ENCODE peak calls at places on chromosome 5, in seven cellular contexts. One of them, this sample, is unnamed.

GRCh38 chr5:29796018-29796417 is 1397.5 kb upstream of the CDH6 start:
- DNase-seq in astrocyte: no peak
- DNase-seq in epithelial cell of prostate: no peak
- DNase-seq in CD8-positive, alpha-beta T cell: no peak
- DNase-seq in OCI-LY7: no peak
- DNase-seq in AG04450: no peak
- DNase-seq in GM23338: no peak
- DNase-seq in this sample: no peak

GRCh38 chr5:147998704-147999103 is 65.1 kb upstream of the SPINK5 start:
- DNase-seq in GM23338: no peak
- DNase-seq in AG04450: no peak
- DNase-seq in CD8-positive, alpha-beta T cell: no peak
- DNase-seq in epithelial cell of prostate: no peak
- DNase-seq in astrocyte: no peak
- DNase-seq in OCI-LY7: no peak
- DNase-seq in this sample: no peak

GRCh38 chr5:111320953-111321352 is 96.8 kb downstream of the CAMK4 start:
- DNase-seq in epithelial cell of prostate: no peak
- DNase-seq in astrocyte: no peak
- DNase-seq in CD8-positive, alpha-beta T cell: no peak
- DNase-seq in AG04450: no peak
- DNase-seq in GM23338: no peak
- DNase-seq in OCI-LY7: no peak
- DNase-seq in this sample: no peak

GRCh38 chr5:59840200-59840601 is 53.3 kb downstream of the PDE4D start:
- DNase-seq in OCI-LY7: no peak
- DNase-seq in CD8-positive, alpha-beta T cell: no peak
- DNase-seq in epithelial cell of prostate: peak; percentile 44
- DNase-seq in GM23338: no peak
- DNase-seq in astrocyte: peak; percentile 89
- DNase-seq in AG04450: no peak
- DNase-seq in this sample: no peak

GRCh38 chr5:101543780-101544179 is 640.7 kb upstream of the ST8SIA4 start:
- DNase-seq in GM23338: no peak
- DNase-seq in epithelial cell of prostate: no peak
- DNase-seq in astrocyte: peak; percentile 14
- DNase-seq in AG04450: no peak
- DNase-seq in CD8-positive, alpha-beta T cell: no peak
- DNase-seq in OCI-LY7: no peak
- DNase-seq in this sample: no peak

GRCh38 chr5:72355706-72356299 is 35.6 kb downstream of the PTCD2 start:
- DNase-seq in GM23338: peak; percentile 61
- DNase-seq in CD8-positive, alpha-beta T cell: no peak
- DNase-seq in OCI-LY7: no peak
- DNase-seq in epithelial cell of prostate: no peak
- DNase-seq in astrocyte: no peak
- DNase-seq in AG04450: no peak
- DNase-seq in this sample: peak; percentile 26

GRCh38 chr5:87266914-87267573 is 639 bp upstream of the RASA1 start:
- DNase-seq in CD8-positive, alpha-beta T cell: no peak
- DNase-seq in OCI-LY7: no peak
- DNase-seq in astrocyte: no peak
- DNase-seq in GM23338: no peak
- DNase-seq in epithelial cell of prostate: no peak
- DNase-seq in AG04450: peak; percentile 11
- DNase-seq in this sample: no peak

GRCh38 chr5:135490245-135491037 is 38.3 kb upstream of the TIFAB start:
- DNase-seq in AG04450: no peak
- DNase-seq in GM23338: peak; percentile 60
- DNase-seq in astrocyte: no peak
- DNase-seq in OCI-LY7: no peak
- DNase-seq in epithelial cell of prostate: no peak
- DNase-seq in CD8-positive, alpha-beta T cell: no peak
- DNase-seq in this sample: no peak

GRCh38 chr5:74464512-74465209 is 175.9 kb downstream of the ENC1 start:
- DNase-seq in OCI-LY7: peak; percentile 12
- DNase-seq in astrocyte: peak; percentile 33
- DNase-seq in AG04450: no peak
- DNase-seq in GM23338: no peak
- DNase-seq in CD8-positive, alpha-beta T cell: no peak
- DNase-seq in epithelial cell of prostate: no peak
- DNase-seq in this sample: no peak

GRCh38 chr5:107253246-107253645 is 417.5 kb downstream of the EFNA5 start:
- DNase-seq in astrocyte: no peak
- DNase-seq in AG04450: no peak
- DNase-seq in GM23338: no peak
- DNase-seq in epithelial cell of prostate: no peak
- DNase-seq in OCI-LY7: no peak
- DNase-seq in CD8-positive, alpha-beta T cell: no peak
- DNase-seq in this sample: no peak

GRCh38 chr5:172487671-172488070 is 33.3 kb upstream of the SH3PXD2B start:
- DNase-seq in CD8-positive, alpha-beta T cell: no peak
- DNase-seq in astrocyte: no peak
- DNase-seq in OCI-LY7: no peak
- DNase-seq in AG04450: no peak
- DNase-seq in epithelial cell of prostate: no peak
- DNase-seq in GM23338: no peak
- DNase-seq in this sample: no peak

GRCh38 chr5:176371621-176372539 is 6.6 kb downstream of the ARL10 start:
- DNase-seq in CD8-positive, alpha-beta T cell: no peak
- DNase-seq in GM23338: no peak
- DNase-seq in OCI-LY7: no peak
- DNase-seq in astrocyte: no peak
- DNase-seq in epithelial cell of prostate: no peak
- DNase-seq in AG04450: no peak
- DNase-seq in this sample: no peak

GRCh38 chr5:39080597-39081204 is 6.5 kb upstream of the RICTOR start:
- DNase-seq in OCI-LY7: peak; percentile 55
- DNase-seq in GM23338: peak; percentile 79
- DNase-seq in epithelial cell of prostate: peak; percentile 26
- DNase-seq in CD8-positive, alpha-beta T cell: no peak
- DNase-seq in AG04450: peak; percentile 47
- DNase-seq in astrocyte: peak; percentile 56
- DNase-seq in this sample: no peak

GRCh38 chr5:37720550-37720952 is 119.3 kb downstream of the GDNF start:
- DNase-seq in astrocyte: peak; percentile 22
- DNase-seq in CD8-positive, alpha-beta T cell: no peak
- DNase-seq in epithelial cell of prostate: no peak
- DNase-seq in AG04450: no peak
- DNase-seq in GM23338: no peak
- DNase-seq in OCI-LY7: no peak
- DNase-seq in this sample: no peak

GRCh38 chr5:167998148-167998767 is 293.2 kb upstream of the WWC1 start:
- DNase-seq in epithelial cell of prostate: no peak
- DNase-seq in GM23338: no peak
- DNase-seq in astrocyte: peak; percentile 74
- DNase-seq in AG04450: no peak
- DNase-seq in OCI-LY7: no peak
- DNase-seq in CD8-positive, alpha-beta T cell: no peak
- DNase-seq in this sample: no peak

GRCh38 chr5:79077680-79078365 is 8.3 kb downstream of the BHMT2 start:
- DNase-seq in AG04450: no peak
- DNase-seq in epithelial cell of prostate: no peak
- DNase-seq in astrocyte: peak; percentile 31
- DNase-seq in CD8-positive, alpha-beta T cell: no peak
- DNase-seq in OCI-LY7: no peak
- DNase-seq in GM23338: no peak
- DNase-seq in this sample: no peak

GRCh38 chr5:91382530-91383026 is 539 bp downstream of the ARRDC3 start:
- DNase-seq in astrocyte: no peak
- DNase-seq in epithelial cell of prostate: no peak
- DNase-seq in CD8-positive, alpha-beta T cell: peak; percentile 32
- DNase-seq in GM23338: peak; percentile 49
- DNase-seq in AG04450: no peak
- DNase-seq in OCI-LY7: peak; percentile 68
- DNase-seq in this sample: no peak

GRCh38 chr5:39578887-39579497 is 154.2 kb upstream of the DAB2 start:
- DNase-seq in CD8-positive, alpha-beta T cell: no peak
- DNase-seq in AG04450: no peak
- DNase-seq in astrocyte: peak; percentile 6
- DNase-seq in OCI-LY7: peak; percentile 13
- DNase-seq in GM23338: peak; percentile 24
- DNase-seq in epithelial cell of prostate: no peak
- DNase-seq in this sample: no peak

GRCh38 chr5:157288405-157289163 is 22.7 kb downstream of the CYFIP2 start:
- DNase-seq in epithelial cell of prostate: no peak
- DNase-seq in AG04450: no peak
- DNase-seq in OCI-LY7: no peak
- DNase-seq in astrocyte: no peak
- DNase-seq in GM23338: no peak
- DNase-seq in CD8-positive, alpha-beta T cell: no peak
- DNase-seq in this sample: no peak

GRCh38 chr5:20230010-20230409 is 242.0 kb upstream of the CDH18 start:
- DNase-seq in OCI-LY7: no peak
- DNase-seq in AG04450: no peak
- DNase-seq in GM23338: no peak
- DNase-seq in astrocyte: no peak
- DNase-seq in CD8-positive, alpha-beta T cell: no peak
- DNase-seq in epithelial cell of prostate: no peak
- DNase-seq in this sample: no peak

GRCh38 chr5:20229286-20230005 is 241.4 kb upstream of the CDH18 start:
- DNase-seq in GM23338: no peak
- DNase-seq in astrocyte: no peak
- DNase-seq in CD8-positive, alpha-beta T cell: no peak
- DNase-seq in OCI-LY7: no peak
- DNase-seq in epithelial cell of prostate: no peak
- DNase-seq in AG04450: no peak
- DNase-seq in this sample: no peak

DNA sequence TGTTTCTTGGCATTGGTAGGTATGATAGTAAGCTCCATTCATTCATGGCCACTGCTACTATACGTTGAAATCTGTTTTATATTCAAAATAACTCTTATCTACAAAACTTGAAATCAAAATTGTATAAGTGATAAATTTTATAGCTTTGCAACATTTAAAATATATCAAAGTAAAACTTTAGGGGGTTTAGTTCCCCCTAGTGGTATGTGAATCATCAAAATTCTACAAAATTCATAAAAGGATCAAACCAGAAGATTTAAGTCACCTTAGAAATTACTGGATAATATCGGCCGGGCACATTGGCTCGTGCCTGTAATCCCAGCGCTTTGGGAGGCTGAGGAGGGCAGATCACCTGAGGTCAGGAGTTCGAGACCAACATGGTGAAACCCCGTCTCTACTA is 243.0 kb upstream of the CDH18 start:
- DNase-seq in OCI-LY7: no peak
- DNase-seq in CD8-positive, alpha-beta T cell: no peak
- DNase-seq in astrocyte: no peak
- DNase-seq in GM23338: peak; percentile 4
- DNase-seq in epithelial cell of prostate: no peak
- DNase-seq in AG04450: no peak
- DNase-seq in this sample: no peak
- H3K27ac ChIP-seq in OCI-LY7: no peak overlapping the region
- H3K27ac ChIP-seq in CD8-positive, alpha-beta T cell: no peak overlapping the region
- H3K27ac ChIP-seq in astrocyte: no peak overlapping the region
- H3K27ac ChIP-seq in GM23338: no peak overlapping the region
- H3K27ac ChIP-seq in epithelial cell of prostate: no peak overlapping the region
- H3K27ac ChIP-seq in AG04450: no peak overlapping the region
- H3K27ac ChIP-seq in this sample: no peak overlapping the region

GRCh38 chr5:132459031-132459982 is 31.3 kb downstream of the IRF1 start:
- DNase-seq in astrocyte: peak; percentile 85
- DNase-seq in epithelial cell of prostate: no peak
- DNase-seq in GM23338: no peak
- DNase-seq in AG04450: no peak
- DNase-seq in CD8-positive, alpha-beta T cell: no peak
- DNase-seq in OCI-LY7: no peak
- DNase-seq in this sample: no peak
- H3K27ac ChIP-seq in astrocyte: peak overlapping the region; percentile 78
- H3K27ac ChIP-seq in epithelial cell of prostate: peak overlapping the region; percentile 92
- H3K27ac ChIP-seq in GM23338: no peak overlapping the region
- H3K27ac ChIP-seq in AG04450: peak overlapping the region; percentile 95
- H3K27ac ChIP-seq in CD8-positive, alpha-beta T cell: peak overlapping the region; percentile 89
- H3K27ac ChIP-seq in OCI-LY7: no peak overlapping the region
- H3K27ac ChIP-seq in this sample: no peak overlapping the region

DNA sequence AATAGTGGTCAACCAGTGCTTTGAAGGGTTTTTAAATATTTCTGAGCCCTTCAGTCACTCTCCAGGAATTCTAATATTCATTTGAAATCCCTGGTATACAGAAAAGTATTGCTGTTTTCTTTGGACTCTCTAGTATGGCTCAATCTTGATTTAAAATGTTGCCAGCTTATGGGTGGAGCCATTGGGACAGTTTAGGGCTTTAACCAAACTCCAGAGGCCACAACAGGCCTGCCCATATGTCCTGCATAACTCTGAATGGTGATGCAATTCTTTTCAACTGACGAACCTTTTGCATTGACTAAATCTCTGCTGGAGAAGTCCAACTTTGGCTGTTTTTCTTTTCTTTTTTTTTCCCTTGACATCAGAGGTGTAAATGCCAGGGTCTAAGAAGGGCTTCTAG is 10.3 kb upstream of the ANKHD1 start:
- DNase-seq in GM23338: no peak
- DNase-seq in CD8-positive, alpha-beta T cell: no peak
- DNase-seq in AG04450: no peak
- DNase-seq in OCI-LY7: no peak
- DNase-seq in astrocyte: no peak
- DNase-seq in epithelial cell of prostate: no peak
- DNase-seq in this sample: no peak
- H3K27ac ChIP-seq in GM23338: no peak overlapping the region
- H3K27ac ChIP-seq in CD8-positive, alpha-beta T cell: no peak overlapping the region
- H3K27ac ChIP-seq in AG04450: no peak overlapping the region
- H3K27ac ChIP-seq in OCI-LY7: no peak overlapping the region
- H3K27ac ChIP-seq in astrocyte: no peak overlapping the region
- H3K27ac ChIP-seq in epithelial cell of prostate: peak overlapping the region; percentile 34
- H3K27ac ChIP-seq in this sample: no peak overlapping the region

GRCh38 chr5:124440471-124440870 is 306.0 kb downstream of the ZNF608 start:
- DNase-seq in epithelial cell of prostate: no peak
- DNase-seq in CD8-positive, alpha-beta T cell: no peak
- DNase-seq in GM23338: no peak
- DNase-seq in AG04450: no peak
- DNase-seq in OCI-LY7: no peak
- DNase-seq in astrocyte: no peak
- DNase-seq in this sample: no peak

GRCh38 chr5:124436294-124436693 is 310.1 kb downstream of the ZNF608 start:
- DNase-seq in OCI-LY7: no peak
- DNase-seq in astrocyte: peak; percentile 14
- DNase-seq in CD8-positive, alpha-beta T cell: no peak
- DNase-seq in epithelial cell of prostate: no peak
- DNase-seq in GM23338: no peak
- DNase-seq in AG04450: no peak
- DNase-seq in this sample: no peak

GRCh38 chr5:124444147-124444775 is 302.2 kb downstream of the ZNF608 start:
- DNase-seq in epithelial cell of prostate: no peak
- DNase-seq in astrocyte: no peak
- DNase-seq in CD8-positive, alpha-beta T cell: no peak
- DNase-seq in OCI-LY7: peak; percentile 79
- DNase-seq in AG04450: no peak
- DNase-seq in GM23338: no peak
- DNase-seq in this sample: no peak

GRCh38 chr5:124438390-124439380 is 307.8 kb downstream of the ZNF608 start:
- DNase-seq in AG04450: no peak
- DNase-seq in astrocyte: peak; percentile 7
- DNase-seq in OCI-LY7: peak; percentile 74
- DNase-seq in epithelial cell of prostate: no peak
- DNase-seq in GM23338: peak; percentile 63
- DNase-seq in CD8-positive, alpha-beta T cell: no peak
- DNase-seq in this sample: no peak

DNA sequence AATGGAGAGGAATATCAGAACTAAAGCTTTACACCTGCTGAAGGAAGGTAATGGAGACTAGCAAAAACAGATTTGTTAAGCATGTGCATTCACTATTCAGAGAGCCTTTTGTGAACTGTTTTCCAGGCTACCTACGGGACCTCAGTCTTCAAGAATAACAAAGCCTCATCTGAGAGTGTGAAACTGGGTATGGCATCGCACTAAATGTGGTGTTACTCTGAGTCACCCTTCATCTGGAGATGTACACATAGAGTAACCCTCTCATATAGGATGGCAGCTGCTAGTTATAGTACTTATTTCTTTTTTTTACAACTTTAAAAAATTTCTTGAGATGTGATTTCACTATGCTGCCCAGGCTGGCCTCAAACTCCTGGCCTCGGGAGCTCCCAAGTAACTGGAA is 306.8 kb downstream of the ZNF608 start:
- DNase-seq in AG04450: no peak
- DNase-seq in CD8-positive, alpha-beta T cell: no peak
- DNase-seq in GM23338: peak; percentile 18
- DNase-seq in OCI-LY7: no peak
- DNase-seq in astrocyte: no peak
- DNase-seq in epithelial cell of prostate: no peak
- DNase-seq in this sample: no peak
- H3K27ac ChIP-seq in AG04450: no peak overlapping the region
- H3K27ac ChIP-seq in CD8-positive, alpha-beta T cell: no peak overlapping the region
- H3K27ac ChIP-seq in GM23338: peak overlapping the region; percentile 91
- H3K27ac ChIP-seq in OCI-LY7: peak overlapping the region; percentile 45
- H3K27ac ChIP-seq in astrocyte: no peak overlapping the region
- H3K27ac ChIP-seq in epithelial cell of prostate: no peak overlapping the region
- H3K27ac ChIP-seq in this sample: peak overlapping the region; percentile 87